ENCODE peak calls at places on chromosomes 11 and 22, in seven cellular contexts. U is GM23338; B is activated effector memory CD4-positive, alpha-beta T cell treated with Interleukin-2 at 50 U/mL for 16 hours; V is adipocyte; C is activated CD4-positive, alpha-beta T cell treated with anti-CD3 and anti-CD28 coated beads, Interleukin-2, amount 10 ng/mL, durations not matched to agents 7 days and 5 days; N is AG10803; Z is activated T-cell treated with anti-CD3 and anti-CD28 coated beads for 48 hours. G is an unnamed sample.

GRCh38 chr11:87281496-87281895 is 243.8 kb downstream of the TMEM135 start:
- DNase-seq in U (no peak), B (no peak), V (peak; percentile 93), C (no peak), N (peak; percentile 66), Z (no peak), G (peak; percentile 41)

GRCh38 chr22:36368359-36368983 is 19.3 kb downstream of the MYH9 start:
- DNase-seq in U (peak; percentile 98), B (no peak), V (peak; percentile 74), C (no peak), N (peak; percentile 90), Z (no peak), G (peak; percentile 95)

GRCh38 chr11:27254744-27255446 is 108.1 kb downstream of the CCDC34 start:
- DNase-seq in U (no peak), B (no peak), V (peak; percentile 88), C (no peak), N (peak; percentile 98), Z (no peak), G (peak; percentile 83)

GRCh38 chr11:28107331-28107725 is 628 bp downstream of the KIF18A start:
- DNase-seq in U (peak; percentile 23), B (no peak), V (peak; percentile 55), C (peak; percentile 23), N (peak; percentile 19), Z (no peak), G (peak; percentile 53)

GRCh38 chr22:46349681-46350080 is 14.2 kb downstream of the TRMU start:
- DNase-seq in U (no peak), B (no peak), V (no peak), C (no peak), N (no peak), Z (no peak), G (no peak)

GRCh38 chr11:117197516-117198456 is 1.4 kb upstream of the TAGLN start:
- DNase-seq in U (peak; percentile 87), B (no peak), V (peak; percentile 41), C (no peak), N (no peak), Z (no peak), G (peak; percentile 48)

GRCh38 chr11:74341926-74342325 is 30.5 kb upstream of the P4HA3 start:
- DNase-seq in U (no peak), B (no peak), V (no peak), C (no peak), N (no peak), Z (no peak), G (no peak)

GRCh38 chr11:111454561-111455192 is 57.5 kb downstream of the BTG4 start:
- DNase-seq in U (peak; percentile 88), B (no peak), V (peak; percentile 88), C (peak; percentile 58), N (peak; percentile 69), Z (peak; percentile 66), G (peak; percentile 76)

GRCh38 chr11:27401280-27401679 is 38.3 kb upstream of the CCDC34 start:
- DNase-seq in U (no peak), B (no peak), V (peak; percentile 62), C (no peak), N (peak; percentile 33), Z (no peak), G (peak; percentile 47)

GRCh38 chr11:59678118-59678812 is 9.4 kb upstream of the PATL1 start:
- DNase-seq in U (no peak), B (no peak), V (peak; percentile 31), C (no peak), N (peak; percentile 15), Z (no peak), G (peak; percentile 38)

GRCh38 chr11:102925988-102926387 is 29.5 kb downstream of the MMP13 start:
- DNase-seq in U (no peak), B (no peak), V (no peak), C (no peak), N (no peak), Z (no peak), G (no peak)

GRCh38 chr11:118418770-118419169 is 17.4 kb downstream of the ATP5MG start:
- DNase-seq in U (no peak), B (no peak), V (no peak), C (no peak), N (no peak), Z (no peak), G (no peak)

GRCh38 chr11:103920449-103920848 is 116.0 kb upstream of the DDI1 start:
- DNase-seq in U (no peak), B (no peak), V (peak; percentile 40), C (no peak), N (peak; percentile 36), Z (no peak), G (peak; percentile 23)

GRCh38 chr11:19422257-19422656 is 181.5 kb upstream of the E2F8 start:
- DNase-seq in U (peak; percentile 4), B (no peak), V (no peak), C (no peak), N (no peak), Z (no peak), G (no peak)

GRCh38 chr11:72582206-72583176 is 91.7 kb downstream of the PDE2A start:
- DNase-seq in U (no peak), B (no peak), V (no peak), C (no peak), N (no peak), Z (no peak), G (no peak)

GRCh38 chr22:30889268-30889995 is 79.1 kb downstream of the MORC2 start:
- DNase-seq in U (no peak), B (no peak), V (no peak), C (no peak), N (no peak), Z (no peak), G (no peak)

GRCh38 chr22:39136317-39136716 is 16.2 kb downstream of the CBX7 start:
- DNase-seq in U (no peak), B (no peak), V (no peak), C (no peak), N (no peak), Z (no peak), G (no peak)

GRCh38 chr11:130897262-130898182 is 18.8 kb downstream of the SNX19 start:
- DNase-seq in U (no peak), B (no peak), V (no peak), C (no peak), N (peak; percentile 98), Z (no peak), G (peak; percentile 95)

GRCh38 chr11:32105871-32106312 is 15.0 kb downstream of the RCN1 start:
- DNase-seq in U (no peak), B (no peak), V (no peak), C (no peak), N (no peak), Z (no peak), G (no peak)

GRCh38 chr11:30147293-30147692 is 83.5 kb upstream of the FSHB start:
- DNase-seq in U (peak; percentile 12), B (no peak), V (no peak), C (no peak), N (no peak), Z (no peak), G (no peak)

GRCh38 chr22:27804683-27805297 is 3.2 kb upstream of the MN1 start:
- DNase-seq in U (peak; percentile 91), B (peak; percentile 26), V (peak; percentile 91), C (peak; percentile 59), N (peak; percentile 70), Z (peak; percentile 31), G (peak; percentile 59)

GRCh38 chr22:29470159-29470855 is 9.7 kb upstream of the NEFH start:
- DNase-seq in U (peak; percentile 94), B (peak; percentile 65), V (no peak), C (peak; percentile 86), N (peak; percentile 22), Z (peak; percentile 75), G (peak; percentile 42)

GRCh38 chr11:76606102-76606793 is 64.3 kb downstream of the LRRC32 start:
- DNase-seq in U (no peak), B (no peak), V (no peak), C (no peak), N (peak; percentile 64), Z (no peak), G (no peak)

GRCh38 chr11:125892071-125892470 is 4.6 kb downstream of the HYLS1 start:
- DNase-seq in U (no peak), B (no peak), V (peak; percentile 17), C (no peak), N (no peak), Z (no peak), G (peak; percentile 67)

GRCh38 chr11:103546236-103546635 is 437.0 kb downstream of the DYNC2H1 start:
- DNase-seq in U (no peak), B (no peak), V (no peak), C (no peak), N (peak; percentile 60), Z (no peak), G (peak; percentile 54)

GRCh38 chr22:29689872-29690213 is 30.0 kb upstream of the CABP7 start:
- DNase-seq in U (peak; percentile 90), B (peak; percentile 8), V (peak; percentile 64), C (peak; percentile 47), N (peak; percentile 47), Z (peak; percentile 17), G (peak; percentile 60)

G was measured in EH.